ENCODE peak calls at places on chromosome 6, in nine cellular contexts. One of them, this sample, is unnamed.
A peak's percentile ranks its signal among the peaks of the same experiment; 100 is the strongest.

GRCh38 chr6:109242923-109243322 is 139.3 kb downstream of the CD164 start:
- DNase-seq in sigmoid colon: no peak
- DNase-seq in H9: no peak
- DNase-seq in HL-60: no peak
- DNase-seq in glutamatergic neuron: no peak
- DNase-seq in heart left ventricle: no peak
- DNase-seq in mammary epithelial cell: no peak
- DNase-seq in lung: no peak
- DNase-seq in WTC11: no peak
- DNase-seq in this sample: no peak

GRCh38 chr6:53845290-53846073 is 50.7 kb downstream of the LRRC1 start:
- DNase-seq in sigmoid colon: no peak
- DNase-seq in H9: no peak
- DNase-seq in HL-60: no peak
- DNase-seq in glutamatergic neuron: no peak
- DNase-seq in heart left ventricle: no peak
- DNase-seq in mammary epithelial cell: no peak
- DNase-seq in lung: no peak
- DNase-seq in WTC11: no peak
- DNase-seq in this sample: no peak

GRCh38 chr6:32825966-32826365 is 9.2 kb upstream of the HLA-DOB start:
- DNase-seq in sigmoid colon: no peak
- DNase-seq in H9: no peak
- DNase-seq in HL-60: no peak
- DNase-seq in glutamatergic neuron: no peak
- DNase-seq in heart left ventricle: no peak
- DNase-seq in mammary epithelial cell: peak; percentile 84
- DNase-seq in lung: no peak
- DNase-seq in WTC11: no peak
- DNase-seq in this sample: no peak

GRCh38 chr6:42295181-42295580 is 77.5 kb upstream of the MRPS10 start:
- DNase-seq in sigmoid colon: no peak
- DNase-seq in H9: no peak
- DNase-seq in HL-60: no peak
- DNase-seq in glutamatergic neuron: no peak
- DNase-seq in heart left ventricle: no peak
- DNase-seq in mammary epithelial cell: no peak
- DNase-seq in lung: no peak
- DNase-seq in WTC11: no peak
- DNase-seq in this sample: no peak

GRCh38 chr6:22025468-22026159 is 271.2 kb downstream of the PRL start:
- DNase-seq in sigmoid colon: no peak
- DNase-seq in H9: peak; percentile 68
- DNase-seq in HL-60: peak; percentile 88
- DNase-seq in glutamatergic neuron: peak; percentile 20
- DNase-seq in heart left ventricle: no peak
- DNase-seq in mammary epithelial cell: peak; percentile 46
- DNase-seq in lung: no peak
- DNase-seq in WTC11: peak; percentile 60
- DNase-seq in this sample: peak; percentile 35

GRCh38 chr6:142819603-142820335 is 125.2 kb downstream of the HIVEP2 start:
- DNase-seq in sigmoid colon: no peak
- DNase-seq in H9: no peak
- DNase-seq in HL-60: peak; percentile 37
- DNase-seq in glutamatergic neuron: no peak
- DNase-seq in heart left ventricle: no peak
- DNase-seq in mammary epithelial cell: peak; percentile 73
- DNase-seq in lung: no peak
- DNase-seq in WTC11: no peak
- DNase-seq in this sample: no peak

GRCh38 chr6:43668151-43669028 is 19.2 kb downstream of the MRPS18A start:
- DNase-seq in sigmoid colon: peak; percentile 74
- DNase-seq in H9: peak; percentile 88
- DNase-seq in HL-60: peak; percentile 68
- DNase-seq in glutamatergic neuron: peak; percentile 66
- DNase-seq in heart left ventricle: peak; percentile 58
- DNase-seq in mammary epithelial cell: peak; percentile 69
- DNase-seq in lung: peak; percentile 66
- DNase-seq in WTC11: peak; percentile 70
- DNase-seq in this sample: peak; percentile 70

GRCh38 chr6:24666097-24666615 is 543 bp downstream of the TDP2 start:
- DNase-seq in sigmoid colon: peak; percentile 74
- DNase-seq in H9: no peak
- DNase-seq in HL-60: peak; percentile 47
- DNase-seq in glutamatergic neuron: peak; percentile 66
- DNase-seq in heart left ventricle: peak; percentile 36
- DNase-seq in mammary epithelial cell: no peak
- DNase-seq in lung: peak; percentile 42
- DNase-seq in WTC11: peak; percentile 44
- DNase-seq in this sample: peak; percentile 48

GRCh38 chr6:72649032-72649984 is 27.4 kb downstream of the KCNQ5 start:
- DNase-seq in sigmoid colon: no peak
- DNase-seq in H9: no peak
- DNase-seq in HL-60: no peak
- DNase-seq in glutamatergic neuron: no peak
- DNase-seq in heart left ventricle: no peak
- DNase-seq in mammary epithelial cell: peak; percentile 85
- DNase-seq in lung: no peak
- DNase-seq in WTC11: no peak
- DNase-seq in this sample: no peak

GRCh38 chr6:118187568-118188164 is 280.6 kb downstream of the SLC35F1 start:
- DNase-seq in sigmoid colon: no peak
- DNase-seq in H9: no peak
- DNase-seq in HL-60: no peak
- DNase-seq in glutamatergic neuron: no peak
- DNase-seq in heart left ventricle: peak; percentile 41
- DNase-seq in mammary epithelial cell: no peak
- DNase-seq in lung: no peak
- DNase-seq in WTC11: no peak
- DNase-seq in this sample: no peak

GRCh38 chr6:135665935-135666334 is 168.4 kb upstream of the AHI1 start:
- DNase-seq in sigmoid colon: no peak
- DNase-seq in H9: no peak
- DNase-seq in HL-60: no peak
- DNase-seq in glutamatergic neuron: no peak
- DNase-seq in heart left ventricle: no peak
- DNase-seq in mammary epithelial cell: peak; percentile 20
- DNase-seq in lung: no peak
- DNase-seq in WTC11: no peak
- DNase-seq in this sample: no peak

GRCh38 chr6:135667694-135668455 is 170.3 kb upstream of the AHI1 start:
- DNase-seq in sigmoid colon: no peak
- DNase-seq in H9: peak; percentile 52
- DNase-seq in HL-60: no peak
- DNase-seq in glutamatergic neuron: peak; percentile 40
- DNase-seq in heart left ventricle: peak; percentile 30
- DNase-seq in mammary epithelial cell: peak; percentile 23
- DNase-seq in lung: no peak
- DNase-seq in WTC11: peak; percentile 20
- DNase-seq in this sample: no peak

GRCh38 chr6:135658916-135659315 is 161.4 kb upstream of the AHI1 start:
- DNase-seq in sigmoid colon: no peak
- DNase-seq in H9: no peak
- DNase-seq in HL-60: no peak
- DNase-seq in glutamatergic neuron: no peak
- DNase-seq in heart left ventricle: no peak
- DNase-seq in mammary epithelial cell: no peak
- DNase-seq in lung: no peak
- DNase-seq in WTC11: no peak
- DNase-seq in this sample: no peak

DNA sequence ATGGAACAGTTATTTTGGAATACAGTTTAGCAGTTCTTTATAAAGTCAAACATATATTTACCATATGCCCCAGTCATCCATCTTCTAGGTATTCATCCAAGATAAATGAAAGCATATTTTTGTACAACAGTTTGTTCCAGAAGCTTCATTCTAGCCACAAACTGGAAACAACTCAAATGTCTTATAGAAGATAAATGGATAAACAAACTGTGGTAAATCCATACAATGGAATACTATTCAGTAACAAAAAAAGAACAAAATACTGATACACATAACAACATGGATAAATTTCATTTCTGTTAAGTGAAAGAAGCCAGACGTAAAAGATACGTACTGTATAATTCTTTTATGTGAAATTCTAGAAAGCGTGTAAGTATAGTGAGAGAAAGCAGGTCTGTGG is 167.0 kb upstream of the AHI1 start:
- DNase-seq in sigmoid colon: no peak
- DNase-seq in H9: no peak
- DNase-seq in HL-60: no peak
- DNase-seq in glutamatergic neuron: no peak
- DNase-seq in heart left ventricle: no peak
- DNase-seq in mammary epithelial cell: no peak
- DNase-seq in lung: no peak
- DNase-seq in WTC11: no peak
- DNase-seq in this sample: no peak
- TF ChIP-seq CTCF in sigmoid colon: no peak
- TF ChIP-seq CTCF in H9: no peak
- TF ChIP-seq CTCF in HL-60: no peak
- TF ChIP-seq CTCF in glutamatergic neuron: no peak
- TF ChIP-seq CTCF in heart left ventricle: no peak
- TF ChIP-seq CTCF in mammary epithelial cell: no peak
- TF ChIP-seq CTCF in lung: no peak
- TF ChIP-seq CTCF in WTC11: no peak
- TF ChIP-seq CTCF in this sample: no peak

GRCh38 chr6:30985490-30985889 is 2.0 kb downstream of the MUC21 start:
- DNase-seq in sigmoid colon: no peak
- DNase-seq in H9: no peak
- DNase-seq in HL-60: no peak
- DNase-seq in glutamatergic neuron: no peak
- DNase-seq in heart left ventricle: no peak
- DNase-seq in mammary epithelial cell: no peak
- DNase-seq in lung: no peak
- DNase-seq in WTC11: no peak
- DNase-seq in this sample: no peak

GRCh38 chr6:30979690-30980089 is 3.8 kb upstream of the MUC21 start:
- DNase-seq in sigmoid colon: no peak
- DNase-seq in H9: no peak
- DNase-seq in HL-60: no peak
- DNase-seq in glutamatergic neuron: no peak
- DNase-seq in heart left ventricle: no peak
- DNase-seq in mammary epithelial cell: no peak
- DNase-seq in lung: no peak
- DNase-seq in WTC11: no peak
- DNase-seq in this sample: no peak

GRCh38 chr6:30979076-30979475 is 4.4 kb upstream of the MUC21 start:
- DNase-seq in sigmoid colon: no peak
- DNase-seq in H9: no peak
- DNase-seq in HL-60: no peak
- DNase-seq in glutamatergic neuron: no peak
- DNase-seq in heart left ventricle: no peak
- DNase-seq in mammary epithelial cell: no peak
- DNase-seq in lung: no peak
- DNase-seq in WTC11: no peak
- DNase-seq in this sample: no peak

GRCh38 chr6:30983439-30983838 is at the start of gene MUC21:
- DNase-seq in sigmoid colon: no peak
- DNase-seq in H9: no peak
- DNase-seq in HL-60: no peak
- DNase-seq in glutamatergic neuron: no peak
- DNase-seq in heart left ventricle: no peak
- DNase-seq in mammary epithelial cell: no peak
- DNase-seq in lung: no peak
- DNase-seq in WTC11: no peak
- DNase-seq in this sample: no peak

DNA sequence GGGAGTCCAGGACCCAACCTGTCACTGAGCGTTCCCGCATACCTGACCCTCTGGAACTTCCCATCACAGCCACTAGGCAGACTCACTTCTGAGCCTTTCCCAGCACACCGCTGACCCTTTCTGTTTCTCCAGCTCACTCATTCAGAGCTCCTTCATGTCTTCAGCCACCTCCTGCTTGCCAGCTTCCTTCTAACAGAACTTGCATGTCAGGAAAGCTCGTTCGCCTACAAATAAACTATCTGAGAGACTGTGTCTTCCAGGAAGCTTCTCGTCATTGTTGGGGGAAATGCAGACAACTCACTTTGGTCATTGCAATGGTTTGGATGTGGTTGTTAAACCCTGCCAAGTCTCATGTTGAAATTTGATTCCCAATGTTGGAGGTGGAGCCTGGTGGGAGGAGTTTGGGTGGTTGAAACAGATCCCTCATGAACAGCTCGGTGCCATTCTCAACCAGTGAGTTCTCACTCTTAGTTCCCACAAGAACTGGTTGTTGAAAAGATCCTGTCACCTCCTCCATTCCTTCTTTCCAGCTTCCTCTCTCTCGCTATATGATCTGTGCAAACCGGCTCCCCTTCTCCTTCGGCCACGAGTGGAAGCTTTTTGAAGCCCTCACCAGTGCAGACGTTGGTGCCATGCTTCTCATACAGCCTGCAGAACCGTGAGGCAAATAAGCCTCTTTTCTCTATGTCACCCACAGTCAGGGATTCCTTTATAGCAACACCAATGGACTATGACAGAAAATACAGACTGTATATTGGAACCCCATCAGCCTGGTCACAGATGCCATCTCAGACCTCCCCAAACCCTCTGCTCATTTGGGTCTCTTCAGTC is 1.4 kb upstream of the MUC21 start:
- DNase-seq in sigmoid colon: no peak
- DNase-seq in H9: peak; percentile 85
- DNase-seq in HL-60: no peak
- DNase-seq in glutamatergic neuron: no peak
- DNase-seq in heart left ventricle: peak; percentile 37
- DNase-seq in mammary epithelial cell: peak; percentile 82
- DNase-seq in lung: peak; percentile 63
- DNase-seq in WTC11: peak; percentile 67
- DNase-seq in this sample: peak; percentile 7
- TF ChIP-seq CTCF in sigmoid colon: no peak
- TF ChIP-seq CTCF in H9: peak; percentile 63
- TF ChIP-seq CTCF in HL-60: no peak
- TF ChIP-seq CTCF in glutamatergic neuron: peak; percentile 16
- TF ChIP-seq CTCF in heart left ventricle: peak; percentile 10
- TF ChIP-seq CTCF in mammary epithelial cell: peak; percentile 63
- TF ChIP-seq CTCF in lung: no peak
- TF ChIP-seq CTCF in WTC11: no peak
- TF ChIP-seq CTCF in this sample: no peak

DNA sequence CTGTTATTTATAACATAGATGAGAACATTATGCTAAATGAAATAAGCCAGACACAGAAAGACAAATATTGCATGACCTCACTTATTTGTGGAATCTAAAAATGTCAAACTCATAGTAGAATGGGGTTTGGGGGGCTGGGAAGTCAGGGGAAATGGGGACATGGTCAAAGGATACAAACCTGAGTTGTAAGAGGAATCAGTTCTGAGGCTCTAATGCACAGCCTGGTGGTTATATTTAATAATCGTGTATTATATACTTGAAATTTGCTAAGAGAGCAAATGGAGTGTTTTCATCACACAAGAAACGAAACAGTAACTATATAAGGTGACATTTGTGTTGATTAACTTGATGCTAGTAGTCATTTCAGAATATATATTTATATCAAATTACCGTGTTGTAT is 40.8 kb upstream of the GFOD1 start:
- DNase-seq in sigmoid colon: no peak
- DNase-seq in H9: no peak
- DNase-seq in HL-60: no peak
- DNase-seq in glutamatergic neuron: no peak
- DNase-seq in heart left ventricle: no peak
- DNase-seq in mammary epithelial cell: no peak
- DNase-seq in lung: no peak
- DNase-seq in WTC11: no peak
- DNase-seq in this sample: no peak
- TF ChIP-seq CTCF in sigmoid colon: no peak
- TF ChIP-seq CTCF in H9: no peak
- TF ChIP-seq CTCF in HL-60: no peak
- TF ChIP-seq CTCF in glutamatergic neuron: no peak
- TF ChIP-seq CTCF in heart left ventricle: peak; percentile 7
- TF ChIP-seq CTCF in mammary epithelial cell: no peak
- TF ChIP-seq CTCF in lung: no peak
- TF ChIP-seq CTCF in WTC11: no peak
- TF ChIP-seq CTCF in this sample: no peak

GRCh38 chr6:106856227-106856874 is 118.2 kb downstream of the CD24 start:
- DNase-seq in sigmoid colon: no peak
- DNase-seq in H9: no peak
- DNase-seq in HL-60: no peak
- DNase-seq in glutamatergic neuron: no peak
- DNase-seq in heart left ventricle: no peak
- DNase-seq in mammary epithelial cell: no peak
- DNase-seq in lung: no peak
- DNase-seq in WTC11: no peak
- DNase-seq in this sample: no peak
- TF ChIP-seq CTCF in sigmoid colon: no peak
- TF ChIP-seq CTCF in H9: no peak
- TF ChIP-seq CTCF in HL-60: no peak
- TF ChIP-seq CTCF in glutamatergic neuron: no peak
- TF ChIP-seq CTCF in heart left ventricle: no peak
- TF ChIP-seq CTCF in mammary epithelial cell: no peak
- TF ChIP-seq CTCF in lung: no peak
- TF ChIP-seq CTCF in WTC11: no peak
- TF ChIP-seq CTCF in this sample: no peak

This sample was measured in endothelial cell.